ENCODE peak calls at places on chromosome 3, in nine cellular contexts. One of them, this sample, is unnamed.

GRCh38 chr3:2452249-2452648 is 353.6 kb downstream of the CNTN4 start:
- DNase-seq in GF-D8: no peak
- DNase-seq in GM20000: no peak
- DNase-seq in stimulated activated CD4-positive, alpha-beta T cell treated with anti-CD3 and anti-CD28 coated beads, Interleukin-4, amount 100 ng/mL, for 48 hours: no peak
- DNase-seq in T-helper 2 cell: no peak
- DNase-seq in BE2C: peak; percentile 9
- DNase-seq in NCI-H2029 treated with DMSO at 0.1 percent for 48 hours: no peak
- DNase-seq in endothelial cell: no peak
- DNase-seq in stromal cell of bone marrow: no peak
- DNase-seq in this sample: no peak

GRCh38 chr3:186940965-186941364 is 10.6 kb downstream of the ST6GAL1 start:
- DNase-seq in BE2C: no peak
- DNase-seq in T-helper 2 cell: no peak
- DNase-seq in endothelial cell: no peak
- DNase-seq in stromal cell of bone marrow: no peak
- DNase-seq in stimulated activated CD4-positive, alpha-beta T cell treated with anti-CD3 and anti-CD28 coated beads, Interleukin-4, amount 100 ng/mL, for 48 hours: no peak
- DNase-seq in NCI-H2029 treated with DMSO at 0.1 percent for 48 hours: no peak
- DNase-seq in GF-D8: no peak
- DNase-seq in GM20000: no peak
- DNase-seq in this sample: no peak

GRCh38 chr3:49607105-49607591 is 52.9 kb downstream of the BSN start:
- DNase-seq in GM20000: no peak
- DNase-seq in NCI-H2029 treated with DMSO at 0.1 percent for 48 hours: no peak
- DNase-seq in GF-D8: no peak
- DNase-seq in stromal cell of bone marrow: peak; percentile 18
- DNase-seq in T-helper 2 cell: no peak
- DNase-seq in BE2C: no peak
- DNase-seq in stimulated activated CD4-positive, alpha-beta T cell treated with anti-CD3 and anti-CD28 coated beads, Interleukin-4, amount 100 ng/mL, for 48 hours: no peak
- DNase-seq in endothelial cell: no peak
- DNase-seq in this sample: no peak

GRCh38 chr3:53570709-53571108 is 76.3 kb downstream of the CACNA1D start:
- DNase-seq in GF-D8: no peak
- DNase-seq in endothelial cell: no peak
- DNase-seq in stromal cell of bone marrow: peak; percentile 39
- DNase-seq in stimulated activated CD4-positive, alpha-beta T cell treated with anti-CD3 and anti-CD28 coated beads, Interleukin-4, amount 100 ng/mL, for 48 hours: no peak
- DNase-seq in NCI-H2029 treated with DMSO at 0.1 percent for 48 hours: no peak
- DNase-seq in T-helper 2 cell: no peak
- DNase-seq in GM20000: no peak
- DNase-seq in BE2C: no peak
- DNase-seq in this sample: no peak

GRCh38 chr3:104596551-104596950 is 770.2 kb upstream of the ALCAM start:
- DNase-seq in stromal cell of bone marrow: peak; percentile 18
- DNase-seq in T-helper 2 cell: no peak
- DNase-seq in BE2C: peak; percentile 21
- DNase-seq in NCI-H2029 treated with DMSO at 0.1 percent for 48 hours: peak; percentile 15
- DNase-seq in GF-D8: no peak
- DNase-seq in endothelial cell: peak; percentile 34
- DNase-seq in GM20000: peak; percentile 22
- DNase-seq in stimulated activated CD4-positive, alpha-beta T cell treated with anti-CD3 and anti-CD28 coated beads, Interleukin-4, amount 100 ng/mL, for 48 hours: no peak
- DNase-seq in this sample: no peak

GRCh38 chr3:33664195-33664594 is 53.9 kb downstream of the CLASP2 start:
- DNase-seq in BE2C: no peak
- DNase-seq in NCI-H2029 treated with DMSO at 0.1 percent for 48 hours: no peak
- DNase-seq in GM20000: peak; percentile 7
- DNase-seq in endothelial cell: no peak
- DNase-seq in stimulated activated CD4-positive, alpha-beta T cell treated with anti-CD3 and anti-CD28 coated beads, Interleukin-4, amount 100 ng/mL, for 48 hours: no peak
- DNase-seq in GF-D8: peak; percentile 38
- DNase-seq in stromal cell of bone marrow: peak; percentile 85
- DNase-seq in T-helper 2 cell: no peak
- DNase-seq in this sample: no peak

GRCh38 chr3:151864423-151865101 is 8.9 kb upstream of the SUCNR1 start:
- DNase-seq in endothelial cell: no peak
- DNase-seq in BE2C: no peak
- DNase-seq in stimulated activated CD4-positive, alpha-beta T cell treated with anti-CD3 and anti-CD28 coated beads, Interleukin-4, amount 100 ng/mL, for 48 hours: no peak
- DNase-seq in GF-D8: no peak
- DNase-seq in NCI-H2029 treated with DMSO at 0.1 percent for 48 hours: no peak
- DNase-seq in T-helper 2 cell: no peak
- DNase-seq in stromal cell of bone marrow: peak; percentile 53
- DNase-seq in GM20000: no peak
- DNase-seq in this sample: no peak

GRCh38 chr3:84194032-84194431 is 764.8 kb upstream of the CADM2 start:
- DNase-seq in stimulated activated CD4-positive, alpha-beta T cell treated with anti-CD3 and anti-CD28 coated beads, Interleukin-4, amount 100 ng/mL, for 48 hours: no peak
- DNase-seq in T-helper 2 cell: no peak
- DNase-seq in GF-D8: no peak
- DNase-seq in endothelial cell: no peak
- DNase-seq in BE2C: no peak
- DNase-seq in stromal cell of bone marrow: no peak
- DNase-seq in GM20000: no peak
- DNase-seq in NCI-H2029 treated with DMSO at 0.1 percent for 48 hours: no peak
- DNase-seq in this sample: no peak

GRCh38 chr3:152277198-152277597 is 8.5 kb downstream of the MBNL1 start:
- DNase-seq in GF-D8: no peak
- DNase-seq in NCI-H2029 treated with DMSO at 0.1 percent for 48 hours: no peak
- DNase-seq in BE2C: no peak
- DNase-seq in endothelial cell: no peak
- DNase-seq in stimulated activated CD4-positive, alpha-beta T cell treated with anti-CD3 and anti-CD28 coated beads, Interleukin-4, amount 100 ng/mL, for 48 hours: no peak
- DNase-seq in T-helper 2 cell: no peak
- DNase-seq in stromal cell of bone marrow: no peak
- DNase-seq in GM20000: no peak
- DNase-seq in this sample: no peak

This sample was measured in GM12892.